ENCODE peak calls at places on chromosomes 4 and X, in six cellular contexts. C is colonic mucosa, D is kidney glomerular epithelial cell, O is nucleus accumbens, Z is GM23338, A is HCT116. B is an unnamed sample.

GRCh38 chrX:123173833-123174232 is 10.2 kb upstream of the GRIA3 start:
- DNase-seq in C (no peak), D (peak), Z (peak), O (no peak), A (peak), B (no peak)

GRCh38 chr4:104677122-104677521 is 182.4 kb upstream of the CXXC4 start:
- DNase-seq in D (peak), Z (peak), O (no peak), A (no peak), C (peak), B (peak)

GRCh38 chr4:2792711-2793577 is at the start of gene SH3BP2:
- DNase-seq in Z (peak), D (peak), O (no peak), C (peak), A (peak), B (no peak)

GRCh38 chr4:177596035-177596434 is 153.8 kb upstream of the AGA start:
- DNase-seq in Z (no peak), D (peak), O (no peak), A (peak), C (no peak), B (peak)

GRCh38 chr4:38489924-38490639 is 173.9 kb upstream of the KLF3 start:
- DNase-seq in Z (peak), O (no peak), C (peak), D (no peak), A (no peak), B (no peak)

GRCh38 chr4:158282252-158282651 is 72.0 kb downstream of the TMEM144 start:
- DNase-seq in C (no peak), O (no peak), D (no peak), A (peak), Z (no peak), B (no peak)

GRCh38 chrX:72621163-72621562 is 48.5 kb upstream of the HDAC8 start:
- DNase-seq in A (no peak), O (no peak), C (no peak), D (no peak), Z (no peak), B (no peak)

GRCh38 chr4:158783775-158784174 is 14.9 kb downstream of the FNIP2 start:
- DNase-seq in A (no peak), D (peak), C (no peak), O (no peak), Z (no peak), B (no peak)

GRCh38 chr4:33013280-33013679 is 2293.1 kb downstream of the PCDH7 start:
- DNase-seq in C (no peak), A (no peak), D (no peak), Z (no peak), O (no peak), B (no peak)

GRCh38 chrX:17587352-17587751 is 149.9 kb upstream of the SCML1 start:
- DNase-seq in Z (no peak), C (no peak), O (no peak), D (no peak), A (no peak), B (no peak)

GRCh38 chr4:95129708-95130343 is 372.1 kb downstream of the BMPR1B start:
- DNase-seq in C (peak), O (no peak), Z (no peak), D (peak), A (peak), B (peak)

GRCh38 chr4:75545526-75545925 is 10.3 kb upstream of the ODAPH start:
- DNase-seq in A (no peak), O (no peak), D (no peak), C (no peak), Z (no peak), B (no peak)

GRCh38 chr4:84698962-84699671 is 116.2 kb downstream of the CDS1 start:
- DNase-seq in C (no peak), D (no peak), Z (no peak), O (no peak), A (no peak), B (no peak)

GRCh38 chr4:17272154-17272553 is 239.7 kb downstream of the QDPR start:
- DNase-seq in C (no peak), Z (no peak), A (no peak), O (no peak), D (no peak), B (no peak)

GRCh38 chrX:154409222-154409871 is at the start of gene DNASE1L1:
- DNase-seq in Z (peak), A (no peak), O (no peak), D (peak), C (peak), B (peak)

GRCh38 chr4:73653695-73654106 is 33.5 kb upstream of the RASSF6 start:
- DNase-seq in Z (peak), O (no peak), A (peak), D (peak), C (peak), B (no peak)

B was measured in kidney epithelial cell.